ENCODE peak calls at places on chromosomes 1 and 21, in four cellular contexts. Y is AG09319, V is progenitor cell of endocrine pancreas, O is epithelial cell of esophagus. Q is an unnamed sample.

GRCh38 chr1:171251741-171252300 is 3.5 kb downstream of the FMO1 start:
- DNase-seq in Y (no peak), O (peak; percentile 25), V (peak; percentile 33), Q (peak; percentile 67)

GRCh38 chr1:31934706-31935629 is 3.2 kb downstream of the PTP4A2 start:
- DNase-seq in O (peak; percentile 68), V (no peak), Y (no peak), Q (no peak)

GRCh38 chr1:152479792-152480595 is 30.6 kb upstream of the LCE5A start:
- DNase-seq in O (peak; percentile 29), Y (no peak), V (no peak), Q (peak; percentile 8)

GRCh38 chr1:24374891-24375786 is 38.4 kb downstream of the STPG1 start:
- DNase-seq in V (no peak), Y (no peak), O (peak; percentile 87), Q (no peak)

GRCh38 chr1:66349277-66349676 is 184.7 kb upstream of the SGIP1 start:
- DNase-seq in O (no peak), V (no peak), Y (no peak), Q (no peak)

GRCh38 chr1:48402619-48403018 is 69.4 kb downstream of the SPATA6 start:
- DNase-seq in V (no peak), O (no peak), Y (no peak), Q (no peak)

GRCh38 chr1:180524160-180524914 is 22.0 kb upstream of the ACBD6 start:
- DNase-seq in Y (no peak), O (no peak), V (no peak), Q (no peak)

GRCh38 chr1:93619507-93620168 is 62.0 kb downstream of the BCAR3 start:
- DNase-seq in O (no peak), Y (no peak), V (no peak), Q (no peak)

GRCh38 chr1:17163789-17164666 is 40.9 kb upstream of the PADI1 start:
- DNase-seq in Y (no peak), O (no peak), V (no peak), Q (no peak)

GRCh38 chr1:162885265-162885664 is 24.3 kb upstream of the CCDC190 start:
- DNase-seq in O (no peak), V (no peak), Y (no peak), Q (no peak)

GRCh38 chr1:162878000-162878596 is 17.1 kb upstream of the CCDC190 start:
- DNase-seq in O (peak; percentile 80), Y (no peak), V (peak; percentile 38), Q (peak; percentile 77)

GRCh38 chr1:162882248-162882666 is 21.3 kb upstream of the CCDC190 start:
- DNase-seq in V (no peak), Y (no peak), O (no peak), Q (no peak)

GRCh38 chr1:162877412-162877811 is 16.4 kb upstream of the CCDC190 start:
- DNase-seq in V (no peak), O (no peak), Y (no peak), Q (no peak)

DNA sequence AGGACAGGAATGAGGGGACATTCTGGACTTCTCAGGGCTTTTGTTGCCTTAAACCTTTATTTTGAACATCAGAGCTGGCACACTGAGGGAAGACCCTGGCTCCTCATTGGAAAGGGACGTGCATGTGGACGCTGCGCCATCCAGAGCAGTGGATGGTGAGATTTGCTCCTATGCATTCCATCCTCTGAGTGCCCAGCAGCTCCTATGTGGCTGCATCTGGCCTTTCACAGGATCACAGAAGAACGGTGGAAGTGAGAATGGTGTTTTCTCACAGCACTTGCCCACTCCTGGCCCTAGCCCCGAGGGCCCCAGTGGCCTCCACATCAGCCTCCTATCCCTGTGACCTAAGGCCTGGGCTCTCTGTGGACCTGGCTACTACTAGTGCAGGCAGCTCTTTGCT is 20.6 kb upstream of the CCDC190 start:
- DNase-seq in Y (no peak), O (no peak), V (no peak), Q (no peak)
- TF ChIP-seq CTCF in Y (no peak), O (no peak), V (no peak), Q (no peak)

GRCh38 chr1:170203693-170204092 is 57.9 kb downstream of the NTMT2 start:
- DNase-seq in Y (no peak), V (no peak), O (no peak), Q (no peak)

GRCh38 chr1:170200161-170200560 is 54.4 kb downstream of the NTMT2 start:
- DNase-seq in V (no peak), O (no peak), Y (no peak), Q (no peak)

GRCh38 chr1:170198584-170198983 is 52.8 kb downstream of the NTMT2 start:
- DNase-seq in V (no peak), Y (no peak), O (no peak), Q (no peak)

GRCh38 chr1:170198090-170198489 is 52.3 kb downstream of the NTMT2 start:
- DNase-seq in V (no peak), Y (no peak), O (no peak), Q (no peak)

DNA sequence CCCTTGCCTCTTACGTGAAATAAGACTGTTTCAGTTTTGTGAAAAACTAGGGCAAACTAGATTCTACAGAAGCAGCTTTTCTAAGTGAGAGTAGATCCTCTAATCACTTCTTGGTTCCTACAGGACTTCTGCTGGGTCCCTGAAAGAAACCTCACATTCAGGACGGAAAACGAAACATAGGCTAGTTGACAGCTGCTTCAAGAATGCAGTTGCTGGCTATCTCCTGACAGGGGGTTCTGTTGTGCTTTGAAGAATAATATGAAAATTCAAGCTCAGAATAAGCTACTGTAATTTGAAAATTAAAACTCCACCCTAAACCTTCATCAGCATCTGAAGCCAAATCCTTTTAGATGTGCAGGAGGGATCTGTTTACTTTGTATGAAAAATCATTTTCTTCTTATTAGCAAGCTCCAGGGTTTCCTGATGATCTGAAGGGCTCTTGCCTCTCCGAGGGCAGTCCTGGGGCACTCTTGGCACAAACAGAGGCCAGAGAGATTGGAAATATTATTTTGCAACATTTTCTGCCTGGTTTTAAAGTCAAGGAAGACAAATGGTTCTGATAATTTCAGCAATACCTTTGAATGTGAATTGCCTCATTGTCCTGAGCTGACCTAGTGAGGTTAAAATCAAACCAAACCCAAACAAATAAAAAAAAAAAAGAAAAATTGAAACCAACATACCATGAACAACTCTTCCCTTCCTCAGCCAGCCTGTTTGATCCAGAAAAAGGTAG is 55.1 kb downstream of the NTMT2 start:
- DNase-seq in V (no peak), O (no peak), Y (peak; percentile 18), Q (no peak)
- TF ChIP-seq CTCF in V (no peak), O (no peak), Y (peak; percentile 33), Q (no peak)

GRCh38 chr1:1630191-1630964 is 1.6 kb upstream of the MMP23B start:
- DNase-seq in O (peak; percentile 80), V (no peak), Y (no peak), Q (peak; percentile 77)

GRCh38 chr1:1627842-1628655 is 3.9 kb upstream of the MMP23B start:
- DNase-seq in V (no peak), O (no peak), Y (no peak), Q (no peak)

GRCh38 chr1:1627261-1627841 is 4.6 kb upstream of the MMP23B start:
- DNase-seq in Y (no peak), V (no peak), O (peak; percentile 72), Q (no peak)

GRCh38 chr1:1629430-1630190 is 2.4 kb upstream of the MMP23B start:
- DNase-seq in O (no peak), Y (no peak), V (no peak), Q (no peak)

DNA sequence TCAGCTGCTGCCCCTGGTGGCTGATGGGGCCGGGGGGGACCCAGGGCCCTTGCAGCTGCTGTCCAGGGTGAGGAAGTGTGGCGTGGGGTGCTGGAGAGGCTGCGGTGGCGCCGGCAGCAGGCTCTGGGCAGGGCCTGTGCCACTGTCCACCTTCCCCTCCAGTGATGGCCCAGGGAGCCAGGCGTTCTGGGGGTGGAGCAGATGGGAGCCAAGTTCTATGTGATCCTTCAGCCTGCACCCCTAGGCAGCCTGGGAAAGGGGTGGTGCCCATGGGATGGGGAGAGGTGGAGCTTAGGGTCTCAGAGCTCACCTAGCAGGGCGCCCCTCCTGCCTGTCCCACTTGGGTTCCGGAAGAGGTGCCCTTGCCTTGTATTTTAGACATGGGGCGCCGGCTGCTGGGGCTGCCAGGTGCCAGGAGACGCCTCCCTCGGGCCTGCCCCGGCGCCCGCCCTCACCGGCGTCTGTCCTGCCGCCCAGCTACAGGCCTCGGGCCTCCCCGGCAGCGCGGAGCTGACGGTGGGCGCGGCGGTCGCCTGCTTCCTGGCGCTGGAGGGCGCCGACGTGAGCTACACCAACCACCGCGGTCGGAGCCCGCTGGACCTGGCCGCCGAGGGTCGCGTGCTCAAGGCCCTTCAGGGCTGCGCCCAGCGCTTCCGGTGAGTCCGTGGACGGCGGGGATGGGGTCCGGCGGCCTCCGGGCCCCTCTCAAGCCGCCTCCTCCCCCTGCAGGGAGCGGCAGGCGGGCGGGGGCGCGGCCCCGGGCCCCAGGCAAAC is 3.1 kb upstream of the MMP23B start:
- DNase-seq in Y (no peak), V (no peak), O (peak; percentile 41), Q (no peak)
- TF ChIP-seq CTCF in Y (no peak), V (no peak), O (no peak), Q (no peak)

GRCh38 chr21:44818636-44819011 is 762 bp upstream of the SUMO3 start:
- DNase-seq in O (no peak), V (no peak), Y (no peak), Q (no peak)

GRCh38 chr21:44819283-44820243 is 1.7 kb upstream of the SUMO3 start:
- DNase-seq in V (no peak), O (no peak), Y (no peak), Q (no peak)

GRCh38 chr21:44822484-44823178 is 4.8 kb upstream of the SUMO3 start:
- DNase-seq in V (no peak), O (no peak), Y (no peak), Q (no peak)

GRCh38 chr21:44820851-44821250 is 3.0 kb upstream of the SUMO3 start:
- DNase-seq in O (peak; percentile 40), Y (no peak), V (no peak), Q (no peak)

GRCh38 chr21:44823179-44823654 is 5.4 kb upstream of the SUMO3 start:
- DNase-seq in V (no peak), O (no peak), Y (no peak), Q (no peak)
- TF ChIP-seq CTCF in V (no peak), O (no peak), Y (no peak), Q (no peak)

GRCh38 chr1:162872981-162873380 is 12.0 kb upstream of the CCDC190 start:
- DNase-seq in Y (no peak), O (no peak), V (no peak), Q (no peak)

GRCh38 chr1:162876751-162877150 is 15.8 kb upstream of the CCDC190 start:
- DNase-seq in O (no peak), Y (no peak), V (no peak), Q (no peak)

GRCh38 chr1:162868972-162869371 is 8.0 kb upstream of the CCDC190 start:
- DNase-seq in Y (no peak), O (peak; percentile 19), V (no peak), Q (no peak)

DNA sequence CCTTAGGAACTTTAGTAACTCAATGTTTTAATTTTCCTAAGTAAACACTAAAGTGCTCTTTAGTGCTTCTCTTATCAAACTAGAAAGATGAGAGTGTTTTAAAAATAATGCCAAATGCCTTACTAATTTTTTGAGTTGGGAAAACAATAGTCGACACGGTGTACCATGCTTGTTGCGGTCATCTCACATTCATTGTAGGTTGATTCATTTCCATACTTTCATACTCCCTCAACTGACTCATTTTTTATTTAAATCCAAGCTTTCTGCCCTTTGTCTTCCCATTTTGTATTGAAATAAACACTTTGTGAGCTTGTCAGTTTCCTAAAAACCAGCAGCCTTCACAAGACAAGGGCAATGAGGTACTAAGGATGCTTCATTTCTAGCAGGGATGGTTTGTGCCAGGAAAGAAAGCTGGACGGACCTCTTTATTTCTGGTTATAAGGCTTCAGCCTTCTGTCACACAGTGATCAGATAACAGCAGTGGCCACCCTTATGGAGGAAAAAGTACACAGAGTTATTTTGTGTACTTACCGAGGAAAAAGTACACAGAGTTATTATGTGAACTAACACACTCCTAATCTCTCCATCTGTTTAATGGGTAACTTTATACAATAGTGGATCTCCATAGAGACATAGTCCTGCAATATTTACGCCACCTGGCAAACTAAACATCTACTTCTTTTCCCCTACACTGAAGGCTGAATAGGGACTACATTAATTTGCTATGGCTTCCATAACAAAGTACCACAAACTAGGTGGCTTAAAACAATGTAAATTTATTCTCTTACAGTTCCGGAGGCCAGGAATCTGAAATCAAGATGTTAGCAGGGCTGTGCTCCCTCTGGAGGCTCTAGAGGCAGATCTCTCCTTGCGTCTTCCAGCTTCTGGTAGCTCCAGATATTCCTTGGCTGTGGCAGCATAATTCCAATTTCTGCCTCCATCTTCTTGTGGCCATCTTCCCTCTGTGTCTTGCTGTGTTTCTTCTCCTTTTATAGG is 13.0 kb upstream of the CCDC190 start:
- DNase-seq in V (no peak), O (peak; percentile 63), Y (peak; percentile 14), Q (no peak)
- TF ChIP-seq CTCF in V (peak; percentile 11), O (peak; percentile 26), Y (peak; percentile 33), Q (no peak)